ENCODE peak calls at places on chromosome 19, in ten cellular contexts. One of them, this sample, is unnamed.

GRCh38 chr19:1849999-1850398 is 1.7 kb upstream of the REXO1 start:
- DNase-seq in tibial nerve: no peak
- DNase-seq in esophagus squamous epithelium: no peak
- DNase-seq in right atrium auricular region: no peak
- DNase-seq in mammary epithelial cell: no peak
- DNase-seq in psoas muscle: no peak
- DNase-seq in uterus: no peak
- DNase-seq in lower lobe of right lung: no peak
- DNase-seq in fibroblast of lung: no peak
- DNase-seq in gastrocnemius medialis: no peak
- DNase-seq in this sample: no peak

GRCh38 chr19:46766569-46767317 is 20.5 kb upstream of the STRN4 start:
- DNase-seq in uterus: no peak
- DNase-seq in tibial nerve: no peak
- DNase-seq in psoas muscle: peak; percentile 37
- DNase-seq in esophagus squamous epithelium: no peak
- DNase-seq in lower lobe of right lung: peak; percentile 74
- DNase-seq in mammary epithelial cell: no peak
- DNase-seq in fibroblast of lung: no peak
- DNase-seq in gastrocnemius medialis: no peak
- DNase-seq in right atrium auricular region: no peak
- DNase-seq in this sample: no peak

GRCh38 chr19:47280183-47280797 is 5.6 kb downstream of the INAFM1 start:
- DNase-seq in fibroblast of lung: no peak
- DNase-seq in uterus: peak; percentile 36
- DNase-seq in lower lobe of right lung: peak; percentile 56
- DNase-seq in esophagus squamous epithelium: no peak
- DNase-seq in mammary epithelial cell: no peak
- DNase-seq in psoas muscle: no peak
- DNase-seq in tibial nerve: no peak
- DNase-seq in right atrium auricular region: no peak
- DNase-seq in gastrocnemius medialis: no peak
- DNase-seq in this sample: no peak

GRCh38 chr19:55369651-55370304 is 485 bp downstream of the IL11 start:
- DNase-seq in gastrocnemius medialis: no peak
- DNase-seq in esophagus squamous epithelium: no peak
- DNase-seq in uterus: no peak
- DNase-seq in lower lobe of right lung: peak; percentile 50
- DNase-seq in mammary epithelial cell: peak; percentile 50
- DNase-seq in fibroblast of lung: peak; percentile 58
- DNase-seq in right atrium auricular region: no peak
- DNase-seq in tibial nerve: no peak
- DNase-seq in psoas muscle: no peak
- DNase-seq in this sample: no peak

GRCh38 chr19:3986260-3987041 is 1.2 kb upstream of the EEF2 start:
- DNase-seq in psoas muscle: peak; percentile 27
- DNase-seq in fibroblast of lung: peak; percentile 84
- DNase-seq in mammary epithelial cell: peak; percentile 65
- DNase-seq in gastrocnemius medialis: peak; percentile 44
- DNase-seq in lower lobe of right lung: no peak
- DNase-seq in uterus: no peak
- DNase-seq in tibial nerve: no peak
- DNase-seq in esophagus squamous epithelium: no peak
- DNase-seq in right atrium auricular region: no peak
- DNase-seq in this sample: no peak

GRCh38 chr19:5070922-5071321 is 102.0 kb downstream of the KDM4B start:
- DNase-seq in mammary epithelial cell: no peak
- DNase-seq in fibroblast of lung: no peak
- DNase-seq in psoas muscle: no peak
- DNase-seq in esophagus squamous epithelium: no peak
- DNase-seq in right atrium auricular region: no peak
- DNase-seq in tibial nerve: no peak
- DNase-seq in uterus: no peak
- DNase-seq in gastrocnemius medialis: no peak
- DNase-seq in lower lobe of right lung: no peak
- DNase-seq in this sample: no peak

GRCh38 chr19:54248016-54248601 is 5.5 kb upstream of the LILRA6 start:
- DNase-seq in right atrium auricular region: peak; percentile 64
- DNase-seq in psoas muscle: no peak
- DNase-seq in gastrocnemius medialis: peak; percentile 34
- DNase-seq in esophagus squamous epithelium: no peak
- DNase-seq in lower lobe of right lung: peak; percentile 62
- DNase-seq in tibial nerve: no peak
- DNase-seq in mammary epithelial cell: no peak
- DNase-seq in uterus: no peak
- DNase-seq in fibroblast of lung: no peak
- DNase-seq in this sample: no peak

GRCh38 chr19:10333758-10334339 is 520 bp upstream of the RAVER1 start:
- DNase-seq in tibial nerve: no peak
- DNase-seq in fibroblast of lung: no peak
- DNase-seq in psoas muscle: no peak
- DNase-seq in esophagus squamous epithelium: no peak
- DNase-seq in gastrocnemius medialis: no peak
- DNase-seq in uterus: no peak
- DNase-seq in lower lobe of right lung: no peak
- DNase-seq in right atrium auricular region: no peak
- DNase-seq in mammary epithelial cell: no peak
- DNase-seq in this sample: no peak

GRCh38 chr19:35903550-35904179 is 1.3 kb downstream of the HCST start:
- DNase-seq in mammary epithelial cell: peak; percentile 43
- DNase-seq in right atrium auricular region: peak; percentile 79
- DNase-seq in gastrocnemius medialis: peak; percentile 57
- DNase-seq in lower lobe of right lung: peak; percentile 94
- DNase-seq in fibroblast of lung: peak; percentile 51
- DNase-seq in tibial nerve: peak; percentile 43
- DNase-seq in esophagus squamous epithelium: peak; percentile 75
- DNase-seq in uterus: peak; percentile 40
- DNase-seq in psoas muscle: peak; percentile 69
- DNase-seq in this sample: peak; percentile 70

GRCh38 chr19:12913011-12913561 is 6.0 kb downstream of the SYCE2 start:
- DNase-seq in mammary epithelial cell: no peak
- DNase-seq in uterus: peak; percentile 63
- DNase-seq in lower lobe of right lung: peak; percentile 77
- DNase-seq in right atrium auricular region: peak; percentile 77
- DNase-seq in gastrocnemius medialis: peak; percentile 60
- DNase-seq in fibroblast of lung: peak; percentile 80
- DNase-seq in tibial nerve: peak; percentile 68
- DNase-seq in psoas muscle: peak; percentile 65
- DNase-seq in esophagus squamous epithelium: no peak
- DNase-seq in this sample: peak; percentile 75

GRCh38 chr19:2983351-2984195 is 6.2 kb downstream of the TLE6 start:
- DNase-seq in tibial nerve: peak; percentile 37
- DNase-seq in esophagus squamous epithelium: no peak
- DNase-seq in psoas muscle: peak; percentile 69
- DNase-seq in gastrocnemius medialis: peak; percentile 53
- DNase-seq in fibroblast of lung: peak; percentile 75
- DNase-seq in uterus: peak; percentile 77
- DNase-seq in right atrium auricular region: peak; percentile 82
- DNase-seq in lower lobe of right lung: no peak
- DNase-seq in mammary epithelial cell: peak; percentile 76
- DNase-seq in this sample: peak; percentile 75

GRCh38 chr19:39846176-39846677 is at the start of gene FBL:
- DNase-seq in esophagus squamous epithelium: peak; percentile 71
- DNase-seq in mammary epithelial cell: peak; percentile 87
- DNase-seq in gastrocnemius medialis: peak; percentile 93
- DNase-seq in tibial nerve: peak; percentile 90
- DNase-seq in fibroblast of lung: peak; percentile 90
- DNase-seq in uterus: peak; percentile 97
- DNase-seq in psoas muscle: peak; percentile 97
- DNase-seq in lower lobe of right lung: peak; percentile 97
- DNase-seq in right atrium auricular region: peak; percentile 93
- DNase-seq in this sample: peak; percentile 99
- H3K27ac ChIP-seq in esophagus squamous epithelium: peak within 1 kb of the TSS; percentile 88
- H3K27ac ChIP-seq in mammary epithelial cell: peak within 1 kb of the TSS; percentile 76
- H3K27ac ChIP-seq in gastrocnemius medialis: peak within 1 kb of the TSS; percentile 96
- H3K27ac ChIP-seq in tibial nerve: peak within 1 kb of the TSS; percentile 97
- H3K27ac ChIP-seq in fibroblast of lung: peak within 1 kb of the TSS; percentile 61
- H3K27ac ChIP-seq in uterus: peak within 1 kb of the TSS; percentile 84
- H3K27ac ChIP-seq in psoas muscle: peak within 1 kb of the TSS; percentile 85
- H3K27ac ChIP-seq in lower lobe of right lung: peak within 1 kb of the TSS; percentile 87
- H3K27ac ChIP-seq in right atrium auricular region: peak within 1 kb of the TSS; percentile 82
- H3K27ac ChIP-seq in this sample: peak within 1 kb of the TSS; percentile 88

DNA sequence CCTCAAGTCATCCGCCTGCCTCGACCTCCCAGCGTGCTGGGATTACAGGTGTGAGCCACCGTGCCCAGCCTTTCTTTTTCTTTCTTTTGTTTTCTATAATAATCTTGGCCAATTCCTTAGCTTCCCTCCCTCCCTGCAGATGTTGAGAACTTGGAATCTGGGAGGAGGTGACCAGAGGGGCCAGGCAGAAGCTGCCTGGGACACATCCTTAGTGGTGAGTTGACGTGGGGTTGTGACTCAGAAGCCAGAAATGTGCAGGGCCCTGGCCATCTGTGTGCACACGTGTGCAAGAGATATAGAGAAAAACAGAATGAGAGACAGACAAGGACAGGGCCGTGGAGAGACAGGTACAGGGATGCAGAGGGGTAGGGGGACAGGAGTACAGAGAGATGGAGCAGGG is 154.3 kb downstream of the SIPA1L3 start:
- DNase-seq in mammary epithelial cell: peak; percentile 42
- DNase-seq in fibroblast of lung: peak; percentile 71
- DNase-seq in gastrocnemius medialis: no peak
- DNase-seq in lower lobe of right lung: no peak
- DNase-seq in uterus: no peak
- DNase-seq in psoas muscle: no peak
- DNase-seq in tibial nerve: no peak
- DNase-seq in right atrium auricular region: no peak
- DNase-seq in esophagus squamous epithelium: no peak
- DNase-seq in this sample: no peak
- TF ChIP-seq CTCF in mammary epithelial cell: no peak
- TF ChIP-seq CTCF in fibroblast of lung: no peak
- TF ChIP-seq CTCF in gastrocnemius medialis: no peak
- TF ChIP-seq CTCF in lower lobe of right lung: no peak
- TF ChIP-seq CTCF in uterus: no peak
- TF ChIP-seq CTCF in psoas muscle: no peak
- TF ChIP-seq CTCF in tibial nerve: no peak
- TF ChIP-seq CTCF in right atrium auricular region: no peak
- TF ChIP-seq CTCF in esophagus squamous epithelium: no peak
- TF ChIP-seq CTCF in this sample: no peak

DNA sequence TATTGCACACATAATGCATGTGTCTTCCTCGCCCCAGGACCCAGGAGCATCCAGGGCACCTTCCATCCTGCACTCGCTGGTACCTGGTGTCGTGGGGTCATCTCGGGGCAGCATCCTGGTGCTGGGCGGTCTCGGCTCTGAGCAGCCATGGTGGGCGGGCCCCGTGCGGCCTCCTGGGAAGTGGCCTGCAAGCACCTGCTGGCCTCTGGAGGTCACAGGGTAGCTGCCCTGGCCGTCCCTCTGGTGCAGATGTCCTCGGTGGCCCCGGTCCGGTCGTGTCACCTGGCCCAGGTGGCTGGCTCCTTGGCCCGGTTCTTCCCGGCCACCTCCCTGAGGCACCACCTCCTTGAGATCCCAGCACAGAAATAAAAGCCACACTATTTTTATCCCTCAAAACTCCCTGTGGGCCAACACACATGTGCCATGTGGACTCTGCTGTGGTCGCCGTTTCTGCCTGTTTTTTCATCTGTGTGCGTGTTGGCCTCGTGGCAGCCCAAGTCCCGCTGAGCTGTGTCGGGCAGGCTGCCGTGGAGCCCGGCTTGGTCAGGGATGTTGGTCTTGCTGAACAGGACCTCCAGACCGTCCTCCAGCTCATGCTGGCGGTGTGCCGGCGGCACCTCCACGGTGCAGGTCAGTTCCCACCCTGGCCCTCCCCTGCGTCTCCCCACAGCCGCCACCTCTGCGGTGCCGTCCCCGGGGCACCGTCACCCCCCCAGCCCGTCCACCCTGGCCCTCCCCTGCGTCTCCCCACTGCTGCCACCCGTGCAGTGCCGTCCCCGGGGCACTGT is 5.0 kb upstream of the GZMM start:
- DNase-seq in tibial nerve: no peak
- DNase-seq in mammary epithelial cell: no peak
- DNase-seq in right atrium auricular region: no peak
- DNase-seq in psoas muscle: no peak
- DNase-seq in esophagus squamous epithelium: no peak
- DNase-seq in uterus: no peak
- DNase-seq in lower lobe of right lung: no peak
- DNase-seq in gastrocnemius medialis: peak; percentile 38
- DNase-seq in fibroblast of lung: no peak
- DNase-seq in this sample: no peak
- H3K36me3 ChIP-seq in tibial nerve: peaks cover 76% of the 10 kb centered on the region
- H3K36me3 ChIP-seq in mammary epithelial cell: peaks cover 7% of the 10 kb centered on the region
- H3K36me3 ChIP-seq in right atrium auricular region: peaks cover 69% of the 10 kb centered on the region
- H3K36me3 ChIP-seq in psoas muscle: peaks cover 66% of the 10 kb centered on the region
- H3K36me3 ChIP-seq in esophagus squamous epithelium: peaks cover 75% of the 10 kb centered on the region
- H3K36me3 ChIP-seq in uterus: no peaks in the 10 kb centered on the region
- H3K36me3 ChIP-seq in lower lobe of right lung: peaks cover 61% of the 10 kb centered on the region
- H3K36me3 ChIP-seq in gastrocnemius medialis: no peaks in the 10 kb centered on the region
- H3K36me3 ChIP-seq in fibroblast of lung: peaks cover 25% of the 10 kb centered on the region
- H3K36me3 ChIP-seq in this sample: peaks cover 75% of the 10 kb centered on the region

GRCh38 chr19:19077103-19077502 is 13.3 kb downstream of the SLC25A42 start:
- DNase-seq in fibroblast of lung: no peak
- DNase-seq in gastrocnemius medialis: no peak
- DNase-seq in psoas muscle: no peak
- DNase-seq in esophagus squamous epithelium: no peak
- DNase-seq in uterus: no peak
- DNase-seq in right atrium auricular region: no peak
- DNase-seq in mammary epithelial cell: no peak
- DNase-seq in tibial nerve: no peak
- DNase-seq in lower lobe of right lung: no peak
- DNase-seq in this sample: no peak
- H3K27ac ChIP-seq in fibroblast of lung: no peak overlapping the region
- H3K27ac ChIP-seq in gastrocnemius medialis: no peak overlapping the region
- H3K27ac ChIP-seq in psoas muscle: no peak overlapping the region
- H3K27ac ChIP-seq in esophagus squamous epithelium: no peak overlapping the region
- H3K27ac ChIP-seq in uterus: no peak overlapping the region
- H3K27ac ChIP-seq in right atrium auricular region: no peak overlapping the region
- H3K27ac ChIP-seq in mammary epithelial cell: no peak overlapping the region
- H3K27ac ChIP-seq in tibial nerve: no peak overlapping the region
- H3K27ac ChIP-seq in lower lobe of right lung: peak overlapping the region; percentile 31
- H3K27ac ChIP-seq in this sample: no peak overlapping the region

This sample was measured in heart right ventricle.